ENCODE peak calls at places on chromosomes 13 and 19, in six cellular contexts. V is brain microvascular endothelial cell; K is CD4-positive, alpha-beta T cell; B is tibial nerve; H is lower leg skin; G is GM23338. Z is an unnamed sample.

GRCh38 chr13:31851201-31851600 is 111.9 kb downstream of the RXFP2 start:
- DNase-seq in H (no peak), K (no peak), V (no peak), B (no peak), G (no peak), Z (no peak)

GRCh38 chr13:33119886-33120543 is 103.8 kb downstream of the KL start:
- DNase-seq in V (no peak), H (no peak), K (no peak), G (no peak), B (no peak), Z (no peak)

GRCh38 chr13:30934381-30934780 is 1.9 kb downstream of the TEX26 start:
- DNase-seq in K (no peak), G (peak), B (no peak), H (no peak), V (no peak), Z (no peak)

GRCh38 chr19:35346193-35347052 is 1.3 kb upstream of the FFAR1 start:
- DNase-seq in K (peak), G (no peak), H (peak), V (no peak), B (peak), Z (no peak)

GRCh38 chr13:114124921-114125320 is 7.5 kb downstream of the RASA3 start:
- DNase-seq in H (no peak), B (no peak), K (peak), V (peak), G (no peak), Z (no peak)

GRCh38 chr19:3275068-3275582 is 50.7 kb downstream of the CELF5 start:
- DNase-seq in B (no peak), G (peak), V (peak), K (no peak), H (no peak), Z (no peak)

GRCh38 chr13:32897296-32897695 is 118.9 kb upstream of the KL start:
- DNase-seq in G (no peak), V (no peak), H (no peak), K (no peak), B (no peak), Z (no peak)

GRCh38 chr19:49135686-49136085 is 16.3 kb downstream of the PPFIA3 start:
- DNase-seq in B (no peak), G (no peak), K (no peak), H (no peak), V (no peak), Z (no peak)

GRCh38 chr13:52827839-52828238 is 20.6 kb downstream of the PCDH8 start:
- DNase-seq in V (no peak), G (no peak), B (no peak), H (no peak), K (no peak), Z (no peak)

GRCh38 chr19:1058112-1058511 is 8.9 kb upstream of the ARHGAP45 start:
- DNase-seq in B (no peak), H (no peak), V (no peak), K (no peak), G (no peak), Z (no peak)

GRCh38 chr19:23882493-23882892 is 32.2 kb upstream of the ZNF726 start:
- DNase-seq in V (no peak), G (no peak), B (no peak), H (no peak), K (no peak), Z (no peak)

GRCh38 chr13:26062853-26063444 is 11.1 kb upstream of the SHISA2 start:
- DNase-seq in B (peak), G (peak), K (peak), V (peak), H (no peak), Z (no peak)

GRCh38 chr19:45528744-45529453 is 21.6 kb downstream of the VASP start:
- DNase-seq in G (peak), K (peak), H (no peak), B (no peak), V (no peak), Z (peak)

GRCh38 chr13:38346764-38347163 is 2.9 kb upstream of the UFM1 start:
- DNase-seq in V (no peak), B (no peak), H (no peak), K (no peak), G (peak), Z (no peak)

GRCh38 chr19:34126966-34127365 is 45.3 kb upstream of the LSM14A start:
- DNase-seq in V (no peak), B (no peak), K (no peak), H (peak), G (no peak), Z (no peak)

GRCh38 chr13:111938743-111939142 is 128.2 kb upstream of the SOX1 start:
- DNase-seq in G (no peak), V (no peak), K (no peak), B (no peak), H (peak), Z (peak)

GRCh38 chr19:6424190-6424938 is at the start of gene KHSRP:
- DNase-seq in K (peak), H (no peak), V (no peak), G (peak), B (no peak), Z (no peak)

GRCh38 chr13:51849145-51850101 is 4.4 kb upstream of the TMEM272 start:
- DNase-seq in K (peak), H (no peak), B (no peak), V (peak), G (peak), Z (no peak)

GRCh38 chr13:65789815-65790214 is 1440.3 kb downstream of the PCDH9 start:
- DNase-seq in G (no peak), H (no peak), B (no peak), V (no peak), K (no peak), Z (no peak)

GRCh38 chr19:56617531-56617930 is 22.4 kb downstream of the ZNF71 start:
- DNase-seq in K (no peak), B (no peak), G (no peak), V (no peak), H (no peak), Z (no peak)

GRCh38 chr13:38785047-38785446 is 98.2 kb downstream of the FREM2 start:
- DNase-seq in V (no peak), B (no peak), G (no peak), H (no peak), K (no peak), Z (no peak)

GRCh38 chr19:18833141-18833476 is 1.4 kb downstream of the UPF1 start:
- DNase-seq in V (no peak), G (no peak), H (no peak), B (no peak), K (no peak), Z (no peak)

GRCh38 chr19:11397089-11397610 is 13.0 kb upstream of the EPOR start:
- DNase-seq in K (no peak), G (no peak), V (no peak), B (no peak), H (no peak), Z (no peak)

GRCh38 chr19:15871570-15871969 is 26.3 kb downstream of the CYP4F2 start:
- DNase-seq in K (peak), H (no peak), V (no peak), G (no peak), B (no peak), Z (no peak)

GRCh38 chr13:109790071-109790470 is 3.7 kb upstream of the IRS2 start:
- DNase-seq in B (no peak), V (no peak), K (no peak), G (no peak), H (no peak), Z (no peak)

GRCh38 chr13:101258071-101258470 is 158.2 kb downstream of the NALCN start:
- DNase-seq in B (no peak), V (peak), K (no peak), H (no peak), G (peak), Z (no peak)

GRCh38 chr19:3360494-3361383 is 5.6 kb upstream of the NFIC start:
- DNase-seq in K (peak), H (peak), V (no peak), G (peak), B (no peak), Z (no peak)

GRCh38 chr13:72246396-72246795 is 379.4 kb upstream of the DACH1 start:
- DNase-seq in K (no peak), G (no peak), V (no peak), B (no peak), H (no peak), Z (no peak)

GRCh38 chr19:35708391-35708790 is 4.0 kb downstream of the ZBTB32 start:
- DNase-seq in B (no peak), V (no peak), K (no peak), G (no peak), H (no peak), Z (no peak)

GRCh38 chr19:49064768-49065611 is at the start of gene NTF4:
- DNase-seq in K (no peak), B (no peak), H (peak), G (peak), V (no peak), Z (peak)

GRCh38 chr13:50387124-50387581 is 371.9 kb downstream of the KCNRG start:
- DNase-seq in G (peak), K (peak), V (no peak), H (no peak), B (peak), Z (no peak)

GRCh38 chr19:5131031-5131865 is 162.3 kb downstream of the KDM4B start:
- DNase-seq in K (no peak), B (no peak), G (peak), V (no peak), H (no peak), Z (no peak)
- TF ChIP-seq CTCF in K (no peak), B (no peak), G (peak), V (peak), H (no peak), Z (no peak)

GRCh38 chr19:41706741-41707501 is 1.5 kb upstream of the CEACAM5 start:
- DNase-seq in G (peak), V (no peak), B (no peak), H (peak), K (peak), Z (no peak)
- TF ChIP-seq CTCF in G (peak), V (peak), B (peak), H (no peak), K (peak), Z (peak)

DNA sequence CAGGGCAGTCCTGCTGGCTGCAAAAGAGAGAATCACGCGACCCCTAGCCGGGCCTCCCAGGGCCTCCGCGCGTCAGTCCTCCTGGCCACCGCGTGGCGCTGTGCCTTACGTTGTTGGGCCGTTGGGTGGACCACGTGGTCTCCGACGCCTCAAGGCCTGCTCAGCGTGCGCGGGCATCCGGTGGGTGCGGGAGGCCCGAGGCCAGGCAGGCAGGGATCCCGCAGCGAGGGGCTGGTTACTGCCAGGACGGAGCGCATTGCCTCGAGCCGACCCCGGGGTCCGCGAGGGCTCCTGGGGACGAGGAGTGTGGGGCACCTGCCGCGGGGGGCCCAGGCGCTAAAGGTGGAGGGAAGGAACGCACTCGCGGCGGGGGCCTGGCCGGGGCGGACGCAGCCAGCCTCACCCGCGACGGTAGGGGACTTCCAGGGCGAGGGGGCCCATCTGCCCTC is at the start of gene TDRD12:
- DNase-seq in K (no peak), B (no peak), G (peak), V (no peak), H (peak), Z (no peak)
- TF ChIP-seq CTCF in K (no peak), B (no peak), G (peak), V (no peak), H (no peak), Z (no peak)

GRCh38 chr13:98129059-98129741 is 13.7 kb upstream of the FARP1 start:
- DNase-seq in V (peak), K (no peak), G (no peak), B (no peak), H (no peak), Z (no peak)
- TF ChIP-seq CTCF in V (no peak), K (no peak), G (no peak), B (no peak), H (no peak), Z (no peak)

GRCh38 chr19:7903244-7904073 is at the start of gene MAP2K7:
- DNase-seq in V (peak), B (peak), K (peak), G (peak), H (peak), Z (peak)

GRCh38 chr19:7905859-7906258 is 2.2 kb downstream of the MAP2K7 start:
- DNase-seq in B (no peak), K (no peak), G (no peak), H (no peak), V (no peak), Z (no peak)

GRCh38 chr19:7905298-7905697 is 1.6 kb downstream of the MAP2K7 start:
- DNase-seq in G (no peak), V (no peak), K (no peak), H (peak), B (no peak), Z (no peak)

GRCh38 chr19:7902796-7903243 is 857 bp upstream of the MAP2K7 start:
- DNase-seq in B (no peak), G (no peak), H (no peak), V (no peak), K (no peak), Z (no peak)

DNA sequence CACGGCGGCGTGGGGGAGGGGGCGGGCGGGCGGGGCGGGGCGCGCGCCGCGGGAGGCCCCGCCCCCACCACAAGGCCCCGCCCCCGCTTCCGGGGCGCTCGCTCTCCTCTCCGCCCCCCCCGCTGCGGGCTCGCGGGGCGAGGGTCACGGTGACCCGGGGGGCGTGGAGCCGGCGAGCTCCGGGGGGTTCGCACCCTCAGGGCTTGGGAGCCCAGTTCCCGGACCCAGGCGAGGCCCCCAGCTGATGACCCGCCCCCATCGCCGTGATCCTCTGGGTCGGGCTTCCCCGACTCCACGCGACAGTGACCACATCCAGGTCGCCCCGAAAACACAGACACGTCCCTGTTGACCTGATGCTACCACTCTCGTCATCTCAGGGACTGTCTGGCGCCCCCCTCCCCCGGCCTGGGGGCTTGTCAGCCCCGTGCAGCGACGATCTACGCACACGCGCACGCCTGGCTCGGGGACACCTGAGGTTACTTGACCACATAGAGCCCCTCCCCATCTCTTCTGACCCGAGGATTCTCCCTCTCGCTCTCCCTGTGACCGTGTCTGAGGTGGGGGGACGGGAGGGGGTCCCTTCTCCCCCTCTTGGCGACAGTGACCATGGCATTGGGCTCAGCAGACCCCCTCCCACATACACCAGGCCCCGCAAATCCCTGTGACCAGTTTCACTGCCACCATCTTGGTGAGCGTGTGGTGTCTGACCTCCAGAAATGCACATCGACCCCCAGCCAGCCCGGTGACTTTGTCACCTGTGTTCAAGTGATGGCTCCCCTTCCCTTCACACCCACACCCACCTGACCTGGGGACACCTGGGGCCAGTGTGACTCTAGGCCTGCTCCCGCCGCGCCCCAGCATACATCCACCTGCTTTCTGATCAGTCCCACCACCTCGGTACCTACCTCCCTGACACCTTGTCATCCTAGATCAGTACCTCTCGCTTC is 670 bp downstream of the MAP2K7 start:
- DNase-seq in V (no peak), K (no peak), H (no peak), B (no peak), G (peak), Z (no peak)
- TF ChIP-seq CTCF in V (no peak), K (no peak), H (no peak), B (no peak), G (no peak), Z (no peak)

DNA sequence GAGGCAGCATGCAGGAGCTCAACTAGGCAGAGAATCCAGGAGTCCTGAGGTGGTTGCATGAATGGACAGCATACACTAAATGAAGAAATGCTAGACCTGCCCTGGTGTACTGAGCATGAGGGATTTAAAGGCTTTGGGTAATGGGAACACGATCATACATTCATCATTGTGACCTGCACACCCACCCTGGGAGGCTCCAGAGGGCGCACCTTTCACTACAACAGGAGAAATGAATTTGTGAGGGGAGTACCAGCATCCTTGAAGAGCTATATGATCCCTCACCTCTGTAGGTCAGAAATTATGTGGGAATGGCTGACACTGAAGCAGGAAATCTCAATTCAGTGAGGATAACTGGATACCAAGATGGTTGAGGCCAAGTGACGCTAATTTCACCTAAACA is 8.9 kb downstream of the KLK2 start:
- DNase-seq in H (no peak), B (no peak), V (no peak), G (no peak), K (no peak), Z (no peak)
- TF ChIP-seq CTCF in H (no peak), B (no peak), V (no peak), G (no peak), K (no peak), Z (no peak)

GRCh38 chr13:97913206-97913605 is 40.3 kb upstream of the IPO5 start:
- DNase-seq in G (no peak), H (no peak), B (no peak), V (no peak), K (no peak), Z (no peak)

GRCh38 chr13:97914537-97914936 is 38.9 kb upstream of the IPO5 start:
- DNase-seq in B (no peak), H (no peak), G (no peak), V (no peak), K (no peak), Z (no peak)

GRCh38 chr13:97912139-97912535 is 41.3 kb upstream of the IPO5 start:
- DNase-seq in B (no peak), H (no peak), K (no peak), V (no peak), G (no peak), Z (no peak)

GRCh38 chr13:97911311-97912138 is 42.0 kb upstream of the IPO5 start:
- DNase-seq in B (no peak), V (peak), H (no peak), G (peak), K (no peak), Z (no peak)
- TF ChIP-seq CTCF in B (no peak), V (peak), H (no peak), G (peak), K (no peak), Z (no peak)

DNA sequence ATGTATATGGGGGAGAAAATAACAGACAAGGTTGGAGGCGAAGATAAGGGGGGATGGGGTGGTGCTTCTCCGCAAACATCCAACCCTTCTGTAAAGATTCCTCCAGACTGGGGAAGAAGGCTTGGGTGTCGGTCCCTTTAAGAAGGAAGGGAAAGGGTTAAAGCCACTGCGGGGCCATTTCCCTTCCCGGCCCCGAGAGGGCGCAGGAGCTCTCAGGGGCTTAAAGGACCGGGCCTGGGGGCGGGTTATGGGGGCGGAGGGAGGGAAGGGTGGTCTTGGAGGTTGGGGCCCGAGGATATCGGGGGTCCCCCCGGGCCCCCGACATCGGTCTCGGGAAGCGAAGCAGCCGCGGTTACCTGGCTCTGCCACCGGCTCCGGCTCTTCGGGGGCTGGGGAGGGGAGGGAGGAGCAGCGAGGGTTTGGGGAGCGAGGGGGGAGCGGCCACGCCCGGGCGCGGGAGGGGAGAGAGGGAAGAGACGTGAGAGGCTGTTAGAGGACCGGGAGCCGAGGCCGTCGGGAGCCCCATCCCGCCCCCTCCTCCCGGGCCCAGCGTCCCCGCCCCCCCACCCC is 2.8 kb downstream of the TNNT1 start:
- DNase-seq in G (peak), K (no peak), H (no peak), V (no peak), B (no peak), Z (no peak)
- TF ChIP-seq CTCF in G (peak), K (no peak), H (no peak), V (peak), B (no peak), Z (peak)